ENCODE peak calls at places on chromosomes 5 and 9, in nine cellular contexts. X, L, S, T, B, M, H, F and G are unnamed samples.

GRCh38 chr5:55173696-55174101 is 722 bp upstream of the CDC20B start:
- DNase-seq in X (no peak), S (no peak), B (no peak), T (no peak), H (no peak), L (no peak), M (no peak), F (no peak), G (no peak)

GRCh38 chr9:20269620-20270019 is 352.7 kb downstream of the MLLT3 start:
- DNase-seq in L (no peak), F (no peak), M (no peak), X (no peak), B (no peak), H (peak; percentile 96), S (no peak), T (no peak), G (no peak)

GRCh38 chr9:34254966-34255825 is 73.9 kb downstream of the KIF24 start:
- DNase-seq in L (no peak), B (no peak), M (no peak), T (no peak), X (no peak), S (no peak), H (no peak), F (no peak), G (no peak)

GRCh38 chr9:127123239-127123935 is 952 bp upstream of the ANGPTL2 start:
- DNase-seq in L (no peak), T (no peak), M (no peak), F (no peak), X (no peak), B (no peak), S (no peak), H (no peak), G (no peak)

GRCh38 chr9:106727969-106728368 is 135.0 kb upstream of the ZNF462 start:
- DNase-seq in F (no peak), L (no peak), B (no peak), H (no peak), X (no peak), S (no peak), T (no peak), M (no peak), G (no peak)

GRCh38 chr5:93653716-93654115 is 70.7 kb downstream of the NR2F1 start:
- DNase-seq in T (no peak), S (no peak), B (no peak), M (no peak), X (no peak), F (no peak), H (no peak), L (no peak), G (no peak)

GRCh38 chr5:1975898-1976765 is 93.4 kb upstream of the IRX4 start:
- DNase-seq in L (no peak), T (no peak), B (no peak), X (peak; percentile 49), M (no peak), H (peak; percentile 58), S (peak; percentile 4), F (no peak), G (peak; percentile 3)

GRCh38 chr9:93161801-93162635 is 21.9 kb upstream of the WNK2 start:
- DNase-seq in T (no peak), X (no peak), H (no peak), L (no peak), B (no peak), F (no peak), M (no peak), S (no peak), G (no peak)

GRCh38 chr5:6543830-6544560 is 88.8 kb downstream of the NSUN2 start:
- DNase-seq in L (no peak), S (no peak), X (peak; percentile 46), H (no peak), F (no peak), B (peak; percentile 10), T (no peak), M (no peak), G (no peak)

GRCh38 chr9:131024978-131025868 is 16.2 kb downstream of the LAMC3 start:
- DNase-seq in B (no peak), H (no peak), S (no peak), M (no peak), X (no peak), F (no peak), L (no peak), T (no peak), G (no peak)

DNA sequence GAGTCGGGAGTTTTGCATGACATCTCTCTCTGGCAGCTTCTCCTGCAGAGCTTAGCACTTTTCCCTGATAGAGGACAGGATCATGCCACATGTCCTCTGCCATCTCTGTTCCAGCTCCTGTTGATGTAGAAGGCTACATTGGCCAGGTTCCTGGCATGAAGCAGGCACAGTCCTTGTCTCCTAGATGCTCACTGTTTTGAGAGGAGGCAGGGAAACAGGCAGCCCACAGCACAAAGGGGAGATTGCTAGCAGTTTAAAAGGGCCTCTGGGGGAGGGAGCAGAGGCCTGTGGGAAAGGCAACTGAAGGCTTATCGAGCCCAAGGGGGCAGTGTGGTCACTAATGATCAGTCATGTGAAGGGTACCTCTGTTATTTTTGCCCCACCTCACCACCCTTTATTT is 10.7 kb downstream of the ARHGAP26 start:
- DNase-seq in T (no peak), S (no peak), F (no peak), B (peak; percentile 55), M (no peak), H (no peak), L (peak; percentile 33), X (no peak), G (no peak)
- TF ChIP-seq CTCF in T (no peak), S (no peak), F (no peak), B (peak; percentile 37), M (no peak), H (no peak), L (no peak), X (no peak), G (no peak)

DNA sequence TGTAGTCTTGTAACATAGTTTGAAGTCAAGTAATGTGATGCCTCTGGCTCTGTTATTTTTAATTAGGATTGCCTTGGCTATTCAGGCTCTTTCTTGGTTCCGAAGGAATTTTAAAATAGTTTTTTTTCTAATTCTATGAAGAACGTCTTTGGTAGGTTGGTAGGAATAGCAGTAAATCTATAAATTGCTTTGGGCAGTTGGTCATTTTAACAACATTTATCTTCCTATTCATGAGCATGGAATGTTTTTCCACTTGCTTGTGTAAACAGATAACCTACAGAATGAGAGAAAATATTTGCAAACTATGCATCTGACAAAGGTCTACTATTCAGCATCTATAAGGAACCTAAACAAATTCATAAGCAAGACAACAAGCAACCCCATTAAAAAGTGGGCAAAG is 173.2 kb upstream of the TRPC7 start:
- DNase-seq in L (no peak), H (no peak), X (no peak), M (no peak), T (no peak), F (no peak), S (no peak), B (no peak), G (no peak)
- TF ChIP-seq CTCF in L (no peak), H (no peak), X (no peak), M (no peak), T (no peak), F (no peak), S (no peak), B (no peak), G (no peak)

GRCh38 chr9:108816037-108816436 is 39.7 kb downstream of the ACTL7B start:
- DNase-seq in T (no peak), M (no peak), S (no peak), X (no peak), B (no peak), F (no peak), H (no peak), L (peak; percentile 19), G (no peak)

GRCh38 chr9:108812388-108812787 is 43.4 kb downstream of the ACTL7B start:
- DNase-seq in M (no peak), H (no peak), L (no peak), T (no peak), B (no peak), X (no peak), F (no peak), S (no peak), G (no peak)

GRCh38 chr9:108811944-108812343 is 43.8 kb downstream of the ACTL7B start:
- DNase-seq in S (no peak), F (no peak), T (no peak), X (no peak), M (no peak), B (no peak), H (no peak), L (no peak), G (no peak)

GRCh38 chr9:108815156-108815555 is 40.6 kb downstream of the ACTL7B start:
- DNase-seq in M (no peak), T (no peak), H (peak; percentile 50), L (no peak), X (no peak), S (peak; percentile 27), F (no peak), B (peak; percentile 45), G (no peak)

GRCh38 chr9:108813951-108814601 is 41.7 kb downstream of the ACTL7B start:
- DNase-seq in S (peak; percentile 38), B (peak; percentile 51), M (no peak), F (no peak), T (peak; percentile 20), L (no peak), X (no peak), H (peak; percentile 74), G (no peak)
- TF ChIP-seq CTCF in S (peak; percentile 61), B (peak; percentile 50), M (no peak), F (no peak), T (peak; percentile 59), L (peak; percentile 64), X (peak; percentile 65), H (peak; percentile 97), G (peak; percentile 15)

GRCh38 chr5:181076920-181077319 is 36.9 kb downstream of the BTNL9 start:
- DNase-seq in L (no peak), B (no peak), M (no peak), H (no peak), X (no peak), F (no peak), T (no peak), S (no peak), G (no peak)
- TF ChIP-seq CTCF in L (no peak), B (no peak), M (no peak), H (no peak), X (no peak), F (no peak), T (no peak), S (no peak), G (no peak)